ENCODE peak calls at places on chromosome 15, in seven cellular contexts. E, N, Z, I, D, P and Y are unnamed samples.

GRCh38 chr15:95503640-95504225 is 826.8 kb upstream of the NR2F2 start:
- DNase-seq in E (no peak), N (no peak), Z (no peak), I (no peak), D (no peak), P (no peak), Y (no peak)

GRCh38 chr15:91100561-91101355 is 701 bp downstream of the SV2B start:
- DNase-seq in E (no peak), N (peak; percentile 40), Z (peak; percentile 18), I (no peak), D (no peak), P (no peak), Y (no peak)

GRCh38 chr15:32864051-32864450 is 146.2 kb downstream of the GREM1 start:
- DNase-seq in E (no peak), N (peak; percentile 84), Z (no peak), I (no peak), D (no peak), P (no peak), Y (no peak)

GRCh38 chr15:40137011-40137906 is 23.6 kb upstream of the BUB1B start:
- DNase-seq in E (no peak), N (no peak), Z (peak; percentile 68), I (no peak), D (no peak), P (no peak), Y (no peak)

GRCh38 chr15:101000271-101000681 is 81.1 kb downstream of the LRRK1 start:
- DNase-seq in E (no peak), N (no peak), Z (peak; percentile 66), I (no peak), D (no peak), P (no peak), Y (no peak)

GRCh38 chr15:68431037-68431791 is 749 bp downstream of the ITGA11 start:
- DNase-seq in E (no peak), N (no peak), Z (peak; percentile 59), I (no peak), D (peak; percentile 40), P (peak; percentile 65), Y (no peak)

GRCh38 chr15:82138306-82138705 is 92.5 kb upstream of the MEX3B start:
- DNase-seq in E (no peak), N (no peak), Z (no peak), I (no peak), D (no peak), P (no peak), Y (no peak)

GRCh38 chr15:85582719-85583089 is 202.3 kb downstream of the AKAP13 start:
- DNase-seq in E (no peak), N (peak; percentile 78), Z (no peak), I (no peak), D (peak; percentile 22), P (peak; percentile 43), Y (peak; percentile 19)

GRCh38 chr15:25208735-25209134 is 230.1 kb downstream of the UBE3A start:
- DNase-seq in E (no peak), N (no peak), Z (peak; percentile 4), I (no peak), D (no peak), P (no peak), Y (no peak)

GRCh38 chr15:83846847-83847246 is 192.9 kb downstream of the ADAMTSL3 start:
- DNase-seq in E (no peak), N (peak; percentile 98), Z (no peak), I (no peak), D (peak; percentile 38), P (no peak), Y (no peak)

GRCh38 chr15:91054791-91055190 is 32.4 kb upstream of the VPS33B start:
- DNase-seq in E (no peak), N (no peak), Z (no peak), I (no peak), D (no peak), P (no peak), Y (no peak)

GRCh38 chr15:41121951-41122350 is 5.9 kb upstream of the INO80 start:
- DNase-seq in E (no peak), N (no peak), Z (no peak), I (no peak), D (no peak), P (no peak), Y (no peak)

GRCh38 chr15:51281368-51281967 is 56.9 kb downstream of the CYP19A1 start:
- DNase-seq in E (peak; percentile 22), N (peak; percentile 79), Z (peak; percentile 75), I (peak; percentile 26), D (peak; percentile 78), P (peak; percentile 54), Y (peak; percentile 69)

GRCh38 chr15:65470866-65471265 is 46.6 kb downstream of the DPP8 start:
- DNase-seq in E (no peak), N (no peak), Z (no peak), I (no peak), D (no peak), P (no peak), Y (no peak)

GRCh38 chr15:83108266-83109219 is 1.1 kb downstream of the TM6SF1 start:
- DNase-seq in E (no peak), N (peak; percentile 90), Z (peak; percentile 27), I (no peak), D (no peak), P (peak; percentile 50), Y (peak; percentile 14)

GRCh38 chr15:80727196-80727595 is 32.1 kb downstream of the ABHD17C start:
- DNase-seq in E (no peak), N (peak; percentile 82), Z (peak; percentile 44), I (peak; percentile 68), D (no peak), P (no peak), Y (no peak)

GRCh38 chr15:61824291-61824690 is 236.0 kb downstream of the VPS13C start:
- DNase-seq in E (no peak), N (no peak), Z (no peak), I (no peak), D (no peak), P (no peak), Y (no peak)

GRCh38 chr15:92818658-92819311 is 81.3 kb upstream of the CHD2 start:
- DNase-seq in E (no peak), N (no peak), Z (no peak), I (no peak), D (no peak), P (no peak), Y (no peak)

GRCh38 chr15:22262613-22263020 is 182.3 kb downstream of the OR4M2 start:
- DNase-seq in E (no peak), N (no peak), Z (no peak), I (no peak), D (no peak), P (no peak), Y (no peak)

GRCh38 chr15:62619526-62619925 is 423.0 kb upstream of the TPM1 start:
- DNase-seq in E (no peak), N (no peak), Z (no peak), I (no peak), D (no peak), P (no peak), Y (no peak)

GRCh38 chr15:83053151-83053550 is 13.9 kb downstream of the BTBD1 start:
- DNase-seq in E (no peak), N (peak; percentile 80), Z (no peak), I (no peak), D (peak; percentile 29), P (no peak), Y (no peak)

GRCh38 chr15:67164811-67165652 is 89.4 kb downstream of the AAGAB start:
- DNase-seq in E (no peak), N (peak; percentile 87), Z (peak; percentile 74), I (no peak), D (no peak), P (no peak), Y (no peak)

GRCh38 chr15:57461541-57461940 is 85.2 kb downstream of the CGNL1 start:
- DNase-seq in E (no peak), N (no peak), Z (no peak), I (no peak), D (no peak), P (no peak), Y (no peak)

GRCh38 chr15:57464480-57464879 is 88.2 kb downstream of the CGNL1 start:
- DNase-seq in E (no peak), N (no peak), Z (no peak), I (no peak), D (no peak), P (no peak), Y (no peak)

GRCh38 chr15:57460208-57460816 is 84.0 kb downstream of the CGNL1 start:
- DNase-seq in E (no peak), N (no peak), Z (no peak), I (no peak), D (no peak), P (no peak), Y (no peak)

GRCh38 chr15:57463360-57463759 is 87.1 kb downstream of the CGNL1 start:
- DNase-seq in E (no peak), N (no peak), Z (no peak), I (no peak), D (no peak), P (no peak), Y (no peak)

GRCh38 chr15:57462391-57462790 is 86.1 kb downstream of the CGNL1 start:
- DNase-seq in E (no peak), N (peak; percentile 38), Z (no peak), I (no peak), D (no peak), P (no peak), Y (no peak)
- TF ChIP-seq CTCF in E (no peak), N (peak; percentile 43), Z (peak; percentile 35), I (no peak), D (peak; percentile 40), P (no peak), Y (no peak)

GRCh38 chr15:69979783-69980182 is 117.9 kb downstream of the TLE3 start:
- DNase-seq in E (no peak), N (no peak), Z (no peak), I (no peak), D (no peak), P (no peak), Y (no peak)

GRCh38 chr15:69979269-69979668 is 118.4 kb downstream of the TLE3 start:
- DNase-seq in E (no peak), N (peak; percentile 11), Z (peak; percentile 27), I (peak; percentile 17), D (no peak), P (no peak), Y (peak; percentile 57)

GRCh38 chr15:69980311-69981059 is 117.2 kb downstream of the TLE3 start:
- DNase-seq in E (no peak), N (no peak), Z (no peak), I (no peak), D (no peak), P (no peak), Y (no peak)

GRCh38 chr15:69983696-69984265 is 113.9 kb downstream of the TLE3 start:
- DNase-seq in E (no peak), N (no peak), Z (no peak), I (peak; percentile 13), D (no peak), P (no peak), Y (no peak)

GRCh38 chr15:69982037-69982436 is 115.7 kb downstream of the TLE3 start:
- DNase-seq in E (no peak), N (no peak), Z (no peak), I (no peak), D (no peak), P (no peak), Y (no peak)
- TF ChIP-seq CTCF in E (no peak), N (no peak), Z (no peak), I (no peak), D (no peak), P (no peak), Y (no peak)

GRCh38 chr15:64096486-64097431 is 977 bp downstream of the SNX1 start:
- DNase-seq in E (no peak), N (peak; percentile 69), Z (peak; percentile 40), I (no peak), D (peak; percentile 31), P (no peak), Y (peak; percentile 15)
- TF ChIP-seq CTCF in E (no peak), N (peak; percentile 42), Z (peak; percentile 40), I (no peak), D (no peak), P (no peak), Y (no peak)

GRCh38 chr15:55993111-55993803 is at the start of gene NEDD4:
- DNase-seq in E (peak; percentile 47), N (peak; percentile 85), Z (peak; percentile 91), I (peak; percentile 87), D (peak; percentile 94), P (peak; percentile 89), Y (peak; percentile 93)
- TF ChIP-seq CTCF in E (peak; percentile 8), N (peak; percentile 46), Z (peak; percentile 9), I (no peak), D (peak; percentile 49), P (peak; percentile 59), Y (peak; percentile 59)